ENCODE peak calls at places on chromosomes 7 and 10, in eight cellular contexts. B is K562, R is esophagus muscularis mucosa, U is transverse colon, T is tibial nerve, Z is A549, M is stomach, L is ovary. Q is an unnamed sample.

GRCh38 chr10:43264324-43264986 is 2.4 kb downstream of the RASGEF1A start:
- DNase-seq in T (no peak), L (no peak), Z (no peak), R (peak; percentile 91), B (peak; percentile 6), M (no peak), U (peak; percentile 5), Q (peak; percentile 48)

GRCh38 chr10:61486738-61487396 is 33.7 kb upstream of the TMEM26 start:
- DNase-seq in Z (no peak), U (no peak), M (no peak), B (no peak), T (no peak), R (no peak), L (no peak), Q (no peak)

GRCh38 chr10:4807803-4808507 is 18.1 kb upstream of the AKR1E2 start:
- DNase-seq in U (no peak), M (no peak), B (no peak), Z (peak; percentile 66), L (no peak), T (no peak), R (no peak), Q (no peak)

GRCh38 chr10:97713828-97714400 is 384 bp downstream of the MARVELD1 start:
- DNase-seq in R (peak; percentile 93), L (peak; percentile 79), B (peak; percentile 77), U (peak; percentile 77), Z (peak; percentile 88), T (no peak), M (peak; percentile 73), Q (peak; percentile 86)

GRCh38 chr10:22344781-22345300 is 455 bp upstream of the SPAG6 start:
- DNase-seq in M (no peak), Z (no peak), U (no peak), T (no peak), B (no peak), R (no peak), L (no peak), Q (no peak)

GRCh38 chr7:68929712-68930395 is 668.4 kb upstream of the AUTS2 start:
- DNase-seq in M (no peak), Z (peak; percentile 57), R (no peak), B (no peak), U (no peak), T (peak; percentile 5), L (no peak), Q (no peak)

GRCh38 chr10:131936756-131937155 is 35.9 kb downstream of the PPP2R2D start:
- DNase-seq in L (no peak), T (no peak), U (no peak), Z (no peak), B (no peak), R (no peak), M (no peak), Q (no peak)

GRCh38 chr7:157474685-157475084 is 137.9 kb downstream of the DNAJB6 start:
- DNase-seq in U (no peak), L (no peak), T (no peak), M (peak; percentile 26), B (peak; percentile 80), R (no peak), Z (peak; percentile 53), Q (no peak)

GRCh38 chr10:132907901-132908620 is 34.3 kb downstream of the CFAP46 start:
- DNase-seq in R (no peak), L (peak; percentile 5), B (no peak), U (no peak), T (no peak), Z (no peak), M (no peak), Q (no peak)

GRCh38 chr7:69619619-69620018 is 21.3 kb downstream of the AUTS2 start:
- DNase-seq in M (no peak), U (no peak), B (no peak), L (no peak), T (no peak), R (no peak), Z (no peak), Q (no peak)

GRCh38 chr10:99431190-99431549 is 746 bp upstream of the GOT1 start:
- DNase-seq in L (peak; percentile 77), R (no peak), Z (peak; percentile 55), M (peak; percentile 74), B (peak; percentile 14), U (peak; percentile 85), T (peak; percentile 66), Q (peak; percentile 33)

GRCh38 chr10:121531076-121531829 is 67.0 kb downstream of the FGFR2 start:
- DNase-seq in Z (no peak), M (no peak), U (no peak), R (no peak), T (peak; percentile 43), L (no peak), B (no peak), Q (no peak)
- TF ChIP-seq EP300 in Z (no peak), M (no peak), U (no peak), R (no peak), T (no peak), L (no peak), B (no peak), Q (no peak)

DNA sequence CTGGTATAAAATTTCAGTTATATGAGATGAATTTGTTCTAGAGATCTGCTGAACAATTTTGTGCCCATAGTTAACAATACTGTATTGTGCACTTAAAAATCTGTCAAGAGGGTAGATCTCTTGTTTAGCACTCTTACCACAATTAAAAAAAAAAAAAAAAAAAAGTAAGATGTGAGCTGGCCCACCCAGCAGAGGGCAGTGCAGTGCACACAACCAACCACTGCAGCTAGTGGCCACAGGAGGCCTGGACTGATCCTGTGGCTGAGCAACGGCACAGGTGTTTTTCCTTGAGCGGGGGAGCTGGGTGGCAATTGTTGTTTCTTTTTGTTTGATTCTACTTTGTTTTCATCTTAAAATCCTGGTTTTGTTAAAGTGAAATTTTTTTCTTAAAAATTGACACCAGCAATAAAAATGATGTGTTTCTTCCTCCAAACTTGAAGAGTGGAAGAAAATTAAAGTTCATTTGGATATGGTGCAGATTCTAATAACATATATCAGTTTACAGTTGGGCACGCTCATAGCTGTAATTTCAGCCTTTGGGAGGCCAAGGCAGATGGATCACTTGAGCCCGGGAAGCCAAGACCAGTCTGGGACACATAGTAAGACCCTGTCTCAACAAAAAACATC is 171.1 kb upstream of the TBX20 start:
- DNase-seq in M (peak; percentile 65), U (peak; percentile 46), Z (peak; percentile 61), L (no peak), R (no peak), T (peak; percentile 47), B (peak; percentile 67), Q (peak; percentile 80)
- TF ChIP-seq EP300 in M (no peak), U (no peak), Z (no peak), L (no peak), R (no peak), T (no peak), B (no peak), Q (no peak)

GRCh38 chr10:94065344-94065743 is 71.6 kb downstream of the PLCE1 start:
- DNase-seq in U (no peak), M (no peak), Z (peak; percentile 28), R (no peak), T (no peak), B (no peak), L (no peak), Q (no peak)

GRCh38 chr10:94062611-94063010 is 68.9 kb downstream of the PLCE1 start:
- DNase-seq in L (no peak), B (no peak), Z (no peak), R (no peak), U (no peak), T (no peak), M (no peak), Q (no peak)

GRCh38 chr10:94065787-94066186 is 72.1 kb downstream of the PLCE1 start:
- DNase-seq in R (no peak), L (no peak), B (no peak), Z (no peak), M (no peak), U (no peak), T (no peak), Q (no peak)

GRCh38 chr10:94069884-94070283 is 76.2 kb downstream of the PLCE1 start:
- DNase-seq in R (no peak), M (no peak), U (no peak), L (no peak), Z (no peak), T (no peak), B (no peak), Q (peak; percentile 27)

DNA sequence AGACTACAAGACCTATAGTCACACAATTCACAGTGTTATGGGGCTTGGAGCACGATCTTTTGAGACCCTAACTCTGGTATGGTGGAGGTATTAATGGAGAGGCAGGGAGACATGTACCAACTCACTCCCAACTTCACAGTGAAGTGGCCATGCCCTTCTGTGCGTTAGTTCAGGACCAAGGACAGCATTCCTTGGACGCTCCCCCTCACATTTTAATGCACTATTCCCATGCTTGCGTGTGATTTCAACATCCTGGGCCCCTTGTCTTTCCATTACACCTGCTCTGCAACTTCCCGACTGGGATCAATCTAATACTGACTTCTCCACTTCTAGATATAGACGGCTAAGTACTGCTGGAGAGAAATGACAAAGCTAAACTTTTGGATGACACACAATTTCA is 72.7 kb downstream of the PLCE1 start:
- DNase-seq in U (no peak), M (no peak), Z (peak; percentile 25), B (peak; percentile 9), T (peak; percentile 15), R (peak; percentile 55), L (no peak), Q (no peak)
- TF ChIP-seq EP300 in U (no peak), M (no peak), Z (no peak), B (no peak), T (no peak), R (no peak), L (no peak), Q (no peak)

GRCh38 chr10:79241629-79241989 is 105.7 kb upstream of the PPIF start:
- DNase-seq in L (no peak), Z (no peak), T (no peak), B (no peak), R (no peak), M (no peak), U (no peak), Q (no peak)

GRCh38 chr10:79244068-79244442 is 103.2 kb upstream of the PPIF start:
- DNase-seq in R (no peak), U (no peak), T (no peak), Z (no peak), L (no peak), M (no peak), B (no peak), Q (no peak)

GRCh38 chr10:79242620-79243152 is 104.6 kb upstream of the PPIF start:
- DNase-seq in B (no peak), M (peak; percentile 46), T (no peak), R (no peak), L (peak; percentile 75), U (peak; percentile 61), Z (no peak), Q (peak; percentile 86)

GRCh38 chr10:79243211-79244067 is 103.8 kb upstream of the PPIF start:
- DNase-seq in T (no peak), B (no peak), U (peak; percentile 63), M (peak; percentile 46), Z (no peak), L (peak; percentile 60), R (no peak), Q (peak; percentile 83)

DNA sequence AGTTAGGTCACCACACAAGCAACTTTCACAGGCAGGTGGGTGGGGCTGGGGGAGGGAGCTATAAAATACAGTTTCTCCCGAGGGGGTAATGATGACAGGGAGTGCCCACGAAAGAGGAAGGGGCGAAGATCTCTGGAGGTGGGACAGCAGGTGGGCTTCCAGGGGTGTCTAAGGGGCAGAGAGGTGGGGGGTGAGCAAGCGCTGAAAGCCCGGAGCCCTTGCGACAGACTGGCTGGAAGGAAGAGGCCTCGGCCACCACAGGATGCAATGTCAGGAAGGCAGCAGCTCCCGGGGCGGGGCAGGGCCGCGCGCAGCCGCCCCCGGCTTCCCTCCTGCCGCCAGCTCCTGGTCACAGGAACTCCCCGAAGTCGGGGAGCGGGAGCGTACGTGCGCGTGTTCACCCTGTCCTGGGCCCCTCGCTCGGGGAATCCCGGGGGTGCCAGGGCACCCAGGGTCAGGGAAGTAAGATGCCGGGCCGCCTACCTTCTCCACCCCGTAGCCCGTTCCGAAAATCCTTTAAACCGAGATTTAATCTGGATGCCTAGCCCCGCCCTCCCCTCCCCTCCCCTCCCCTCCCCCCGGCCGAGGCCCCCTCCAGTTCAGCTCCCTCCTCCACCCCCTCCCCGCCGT is 105.2 kb upstream of the PPIF start:
- DNase-seq in Z (no peak), R (no peak), T (no peak), U (peak; percentile 64), M (peak; percentile 58), B (peak; percentile 51), L (peak; percentile 67), Q (peak; percentile 83)
- TF ChIP-seq EP300 in Z (no peak), R (no peak), T (peak; percentile 46), U (no peak), M (no peak), B (no peak), L (no peak), Q (no peak)